ENCODE peak calls at places on chromosomes 5 and 9, in six cellular contexts. T is K562, R is A549, Q is mammary epithelial cell, M is neuronal stem cell, X is mesendoderm. K is an unnamed sample.

GRCh38 chr9:14687042-14687719 is 6.1 kb downstream of the ZDHHC21 start:
- DNase-seq in Q (peak), M (no peak), X (no peak), T (no peak), R (no peak), K (no peak)

GRCh38 chr5:93017854-93018253 is 563.2 kb downstream of the NR2F1-AS1 start:
- DNase-seq in Q (peak), M (no peak), X (peak), T (no peak), R (peak), K (no peak)

GRCh38 chr5:14577079-14577725 is 4.4 kb upstream of the OTULINL start:
- DNase-seq in Q (no peak), M (no peak), R (no peak), T (no peak), X (no peak), K (no peak)

GRCh38 chr5:115461506-115462290 is 82.9 kb downstream of the FEM1C start:
- DNase-seq in R (peak), Q (peak), M (no peak), T (no peak), X (no peak), K (no peak)

GRCh38 chr9:9612270-9612669 is 1000.5 kb downstream of the PTPRD start:
- DNase-seq in M (no peak), Q (no peak), T (no peak), X (no peak), R (no peak), K (no peak)

GRCh38 chr5:126488362-126489065 is 65.3 kb downstream of the GRAMD2B start:
- DNase-seq in Q (no peak), M (no peak), R (no peak), X (no peak), T (no peak), K (peak)

GRCh38 chr5:122078116-122078865 is at the start of gene LOX:
- DNase-seq in T (no peak), M (peak), X (peak), R (peak), Q (peak), K (peak)

GRCh38 chr5:16897284-16897704 is 38.8 kb downstream of the MYO10 start:
- DNase-seq in X (peak), M (no peak), Q (no peak), R (peak), T (peak), K (peak)

GRCh38 chr9:123591283-123591682 is 235.3 kb downstream of the CRB2 start:
- DNase-seq in T (no peak), Q (no peak), X (no peak), M (no peak), R (no peak), K (no peak)

GRCh38 chr5:76561959-76562358 is 61.2 kb downstream of the F2RL2 start:
- DNase-seq in X (no peak), T (no peak), R (no peak), M (no peak), Q (no peak), K (no peak)

GRCh38 chr5:16937023-16937379 is 913 bp upstream of the MYO10 start:
- DNase-seq in T (no peak), M (no peak), X (no peak), R (no peak), Q (peak), K (no peak)

GRCh38 chr9:123329329-123329955 is 26.6 kb upstream of the CRB2 start:
- DNase-seq in R (no peak), M (no peak), X (no peak), T (peak), Q (peak), K (no peak)

GRCh38 chr5:179373961-179374505 is 28.8 kb upstream of the ADAMTS2 start:
- DNase-seq in R (no peak), M (no peak), T (no peak), X (no peak), Q (no peak), K (no peak)

GRCh38 chr5:180815241-180816031 is 12.8 kb upstream of the MGAT1 start:
- DNase-seq in Q (no peak), T (no peak), R (no peak), X (no peak), M (no peak), K (no peak)

GRCh38 chr5:53027913-53028312 is 38.8 kb downstream of the ITGA2 start:
- DNase-seq in T (no peak), X (no peak), Q (peak), R (peak), M (no peak), K (no peak)

GRCh38 chr5:180689071-180689694 is 39.8 kb upstream of the FLT4 start:
- DNase-seq in M (no peak), X (peak), R (no peak), Q (no peak), T (no peak), K (no peak)

GRCh38 chr9:96116275-96117051 is 185.5 kb downstream of the HSD17B3 start:
- DNase-seq in T (no peak), Q (no peak), R (peak), X (no peak), M (no peak), K (peak)

GRCh38 chr5:89613222-89613956 is 730.4 kb upstream of the MEF2C start:
- DNase-seq in X (no peak), Q (peak), M (no peak), T (no peak), R (no peak), K (no peak)

GRCh38 chr9:129656795-129657390 is 8.6 kb upstream of the PRRX2 start:
- DNase-seq in X (no peak), M (no peak), R (peak), T (no peak), Q (peak), K (no peak)

GRCh38 chr9:127968717-127969383 is 11.9 kb downstream of the EEIG1 start:
- DNase-seq in T (no peak), R (peak), Q (peak), M (no peak), X (peak), K (no peak)

GRCh38 chr5:56112526-56113121 is 117.9 kb upstream of the IL6ST start:
- DNase-seq in X (no peak), R (peak), Q (peak), M (no peak), T (no peak), K (no peak)

GRCh38 chr9:131503626-131504465 is 1.1 kb downstream of the POMT1 start:
- DNase-seq in R (peak), Q (peak), X (peak), M (no peak), T (peak), K (peak)

GRCh38 chr5:100776244-100776643 is 126.8 kb downstream of the ST8SIA4 start:
- DNase-seq in T (no peak), M (no peak), X (no peak), R (no peak), Q (no peak), K (no peak)

GRCh38 chr5:38780950-38781349 is 64.9 kb upstream of the OSMR start:
- DNase-seq in X (no peak), T (peak), Q (peak), M (no peak), R (peak), K (no peak)

GRCh38 chr5:168217497-168217896 is 73.9 kb upstream of the WWC1 start:
- DNase-seq in R (no peak), T (no peak), M (no peak), Q (no peak), X (no peak), K (no peak)

GRCh38 chr9:137217276-137218211 is 4.5 kb downstream of the RNF208 start:
- DNase-seq in M (no peak), X (peak), T (peak), R (no peak), Q (peak), K (peak)

GRCh38 chr9:76756273-76756650 is 8.0 kb upstream of the PCA3 start:
- DNase-seq in M (peak), X (peak), R (peak), Q (peak), T (peak), K (peak)

GRCh38 chr5:145464194-145464593 is 370.9 kb downstream of the PRELID2 start:
- DNase-seq in M (no peak), T (no peak), R (no peak), X (no peak), Q (no peak), K (no peak)

GRCh38 chr9:124696101-124696500 is 75.0 kb downstream of the NR6A1 start:
- DNase-seq in T (no peak), X (peak), Q (no peak), M (no peak), R (no peak), K (peak)

GRCh38 chr5:156815988-156816599 is 34.0 kb upstream of the PPP1R2B start:
- DNase-seq in T (peak), X (peak), Q (no peak), R (peak), M (peak), K (peak)

GRCh38 chr5:170442381-170442780 is 53.2 kb upstream of the KCNMB1 start:
- DNase-seq in T (no peak), Q (no peak), X (no peak), R (no peak), M (no peak), K (no peak)

GRCh38 chr5:150497989-150498317 is 10.0 kb upstream of the NDST1 start:
- DNase-seq in Q (no peak), M (no peak), X (no peak), R (no peak), T (no peak), K (no peak)

GRCh38 chr5:150497274-150497988 is 10.5 kb upstream of the NDST1 start:
- DNase-seq in X (no peak), R (peak), M (no peak), T (no peak), Q (peak), K (no peak)

GRCh38 chr5:150498501-150498900 is 9.4 kb upstream of the NDST1 start:
- DNase-seq in Q (no peak), X (peak), M (peak), R (no peak), T (no peak), K (peak)

GRCh38 chr5:150496098-150496497 is 11.8 kb upstream of the NDST1 start:
- DNase-seq in Q (no peak), T (no peak), M (no peak), R (no peak), X (no peak), K (no peak)

GRCh38 chr5:150496534-150496933 is 11.4 kb upstream of the NDST1 start:
- DNase-seq in Q (no peak), R (no peak), M (no peak), X (no peak), T (no peak), K (no peak)
- H3K27ac ChIP-seq in Q (no peak), R (peak), M (no peak), X (no peak), T (no peak), K (peak)

GRCh38 chr5:124643306-124643705 is 103.1 kb downstream of the ZNF608 start:
- DNase-seq in R (no peak), T (no peak), X (no peak), M (no peak), Q (no peak), K (peak)
- H3K4me2 ChIP-seq in R (no peak), T (no peak), X (no peak), M (no peak), Q (no peak), K (peak)

DNA sequence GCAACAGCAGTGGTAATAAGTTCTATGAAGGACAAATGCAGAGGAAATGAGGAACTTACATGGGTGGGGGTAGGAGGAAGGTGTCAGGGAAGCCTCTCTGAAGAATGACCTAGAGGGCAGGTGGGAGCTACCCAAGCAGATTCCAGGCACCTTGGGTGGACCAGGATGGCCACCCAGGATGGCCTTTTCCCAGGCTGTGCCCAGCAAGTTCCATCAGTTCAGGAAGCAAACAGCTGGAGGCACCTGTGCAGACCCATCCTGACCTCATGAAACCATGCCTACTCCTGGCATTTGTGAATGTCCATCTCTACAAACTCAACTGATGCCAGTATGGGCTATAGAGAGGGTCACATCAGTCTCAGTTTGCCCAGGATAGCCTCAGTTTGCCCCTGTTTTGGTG is 6.6 kb upstream of the PHF2 start:
- DNase-seq in X (no peak), M (no peak), R (no peak), Q (no peak), T (no peak), K (no peak)
- H3K4me3 ChIP-seq in X (no peak), M (no peak), R (no peak), Q (no peak), T (no peak), K (no peak)

GRCh38 chr5:142925795-142926194 is 155.6 kb downstream of the ARHGAP26 start:
- DNase-seq in Q (peak), T (no peak), M (no peak), R (peak), X (no peak), K (no peak)
- H3K27ac ChIP-seq in Q (no peak), T (no peak), M (no peak), R (peak), X (no peak), K (no peak)

K was measured in neural progenitor cell.